ENCODE peak calls at places on chromosome 9, in nine cellular contexts. B is naive thymus-derived CD8-positive, alpha-beta T cell; C is effector memory CD8-positive, alpha-beta T cell; U is activated CD4-positive, alpha-beta T cell treated with anti-CD3 and anti-CD28 coated beads for 36 hours; S is aorta; A is T-helper 17 cell; D is activated naive CD8-positive, alpha-beta T cell treated with anti-CD3 and anti-CD28 coated beads, Interleukin-2, amount 10 ng/mL, durations not matched to agents 7 days and 5 days; L is HepG2; K is upper lobe of right lung. I is an unnamed sample.

GRCh38 chr9:97362777-97363545 is 48.9 kb upstream of the TDRD7 start:
- ATAC-seq in B (no peak), C (no peak), U (no peak), S (no peak), A (no peak), D (no peak), L (peak), K (peak), I (no peak)

GRCh38 chr9:30078195-30078594 is 2306.2 kb upstream of the ACO1 start:
- ATAC-seq in B (no peak), C (no peak), U (no peak), S (peak), A (peak), D (peak), L (no peak), K (peak), I (no peak)

GRCh38 chr9:121340676-121341392 is 29.2 kb downstream of the STOM start:
- ATAC-seq in B (no peak), C (no peak), U (peak), S (no peak), A (no peak), D (no peak), L (no peak), K (no peak), I (no peak)

GRCh38 chr9:130271473-130271872 is 5.9 kb downstream of the HMCN2 start:
- ATAC-seq in B (no peak), C (no peak), U (no peak), S (no peak), A (no peak), D (no peak), L (no peak), K (no peak), I (no peak)

GRCh38 chr9:85079374-85079773 is 409.8 kb downstream of the NTRK2 start:
- ATAC-seq in B (no peak), C (no peak), U (no peak), S (no peak), A (no peak), D (no peak), L (no peak), K (no peak), I (no peak)

GRCh38 chr9:95296761-95297160 is 20.7 kb downstream of the FANCC start:
- ATAC-seq in B (no peak), C (no peak), U (no peak), S (no peak), A (no peak), D (no peak), L (no peak), K (no peak), I (no peak)

GRCh38 chr9:109022909-109023308 is 9.6 kb upstream of the CTNNAL1 start:
- ATAC-seq in B (no peak), C (no peak), U (no peak), S (no peak), A (no peak), D (no peak), L (peak), K (no peak), I (no peak)

GRCh38 chr9:76401176-76401575 is 7.0 kb upstream of the RFK start:
- ATAC-seq in B (no peak), C (no peak), U (no peak), S (no peak), A (no peak), D (no peak), L (no peak), K (no peak), I (no peak)

GRCh38 chr9:124369236-124369797 is 45.9 kb downstream of the PSMB7 start:
- ATAC-seq in B (no peak), C (no peak), U (no peak), S (no peak), A (no peak), D (no peak), L (no peak), K (no peak), I (no peak)